ENCODE peak calls at places on chromosomes 11 and 22, in seven cellular contexts. One of them, this sample, is unnamed.

GRCh38 chr11:47164321-47164720 is 12.4 kb downstream of the ARFGAP2 start:
- DNase-seq in neuronal stem cell: no peak
- DNase-seq in heart right ventricle: no peak
- DNase-seq in spleen: no peak
- DNase-seq in thoracic aorta: no peak
- DNase-seq in H1: no peak
- DNase-seq in GM23338: no peak
- DNase-seq in this sample: no peak

GRCh38 chr11:104538313-104538712 is 359.9 kb downstream of the CASP12 start:
- DNase-seq in neuronal stem cell: no peak
- DNase-seq in heart right ventricle: no peak
- DNase-seq in spleen: no peak
- DNase-seq in thoracic aorta: no peak
- DNase-seq in H1: no peak
- DNase-seq in GM23338: no peak
- DNase-seq in this sample: no peak

GRCh38 chr11:118933486-118933885 is 7.8 kb upstream of the BCL9L start:
- DNase-seq in neuronal stem cell: no peak
- DNase-seq in heart right ventricle: peak; percentile 24
- DNase-seq in spleen: no peak
- DNase-seq in thoracic aorta: no peak
- DNase-seq in H1: no peak
- DNase-seq in GM23338: no peak
- DNase-seq in this sample: no peak

GRCh38 chr11:86816251-86816726 is 15.9 kb downstream of the PRSS23 start:
- DNase-seq in neuronal stem cell: no peak
- DNase-seq in heart right ventricle: no peak
- DNase-seq in spleen: no peak
- DNase-seq in thoracic aorta: no peak
- DNase-seq in H1: no peak
- DNase-seq in GM23338: no peak
- DNase-seq in this sample: no peak

GRCh38 chr11:120398184-120398583 is 62.0 kb downstream of the ARHGEF12 start:
- DNase-seq in neuronal stem cell: no peak
- DNase-seq in heart right ventricle: no peak
- DNase-seq in spleen: no peak
- DNase-seq in thoracic aorta: no peak
- DNase-seq in H1: no peak
- DNase-seq in GM23338: peak; percentile 46
- DNase-seq in this sample: no peak

GRCh38 chr11:64086263-64086938 is 50.7 kb downstream of the FLRT1 start:
- DNase-seq in neuronal stem cell: no peak
- DNase-seq in heart right ventricle: peak; percentile 40
- DNase-seq in spleen: no peak
- DNase-seq in thoracic aorta: no peak
- DNase-seq in H1: no peak
- DNase-seq in GM23338: no peak
- DNase-seq in this sample: no peak

GRCh38 chr11:102495161-102496042 is 35.1 kb downstream of the MMP7 start:
- DNase-seq in neuronal stem cell: peak; percentile 78
- DNase-seq in heart right ventricle: no peak
- DNase-seq in spleen: no peak
- DNase-seq in thoracic aorta: no peak
- DNase-seq in H1: peak; percentile 63
- DNase-seq in GM23338: peak; percentile 90
- DNase-seq in this sample: peak; percentile 81

GRCh38 chr11:29641201-29641600 is 375.6 kb downstream of the KCNA4 start:
- DNase-seq in neuronal stem cell: no peak
- DNase-seq in heart right ventricle: no peak
- DNase-seq in spleen: no peak
- DNase-seq in thoracic aorta: no peak
- DNase-seq in H1: no peak
- DNase-seq in GM23338: no peak
- DNase-seq in this sample: no peak

GRCh38 chr22:28027453-28028448 is 108.7 kb upstream of the PITPNB start:
- DNase-seq in neuronal stem cell: no peak
- DNase-seq in heart right ventricle: no peak
- DNase-seq in spleen: peak; percentile 62
- DNase-seq in thoracic aorta: no peak
- DNase-seq in H1: no peak
- DNase-seq in GM23338: no peak
- DNase-seq in this sample: no peak

GRCh38 chr11:11415786-11416390 is 62.8 kb upstream of the CSNK2A3 start:
- DNase-seq in neuronal stem cell: no peak
- DNase-seq in heart right ventricle: no peak
- DNase-seq in spleen: no peak
- DNase-seq in thoracic aorta: no peak
- DNase-seq in H1: no peak
- DNase-seq in GM23338: no peak
- DNase-seq in this sample: no peak

GRCh38 chr11:114354076-114354475 is 46.2 kb downstream of the C11orf71 start:
- DNase-seq in neuronal stem cell: no peak
- DNase-seq in heart right ventricle: no peak
- DNase-seq in spleen: no peak
- DNase-seq in thoracic aorta: no peak
- DNase-seq in H1: no peak
- DNase-seq in GM23338: no peak
- DNase-seq in this sample: no peak

GRCh38 chr22:24564376-24565058 is 8.7 kb downstream of the SNRPD3 start:
- DNase-seq in neuronal stem cell: no peak
- DNase-seq in heart right ventricle: no peak
- DNase-seq in spleen: peak; percentile 14
- DNase-seq in thoracic aorta: no peak
- DNase-seq in H1: no peak
- DNase-seq in GM23338: no peak
- DNase-seq in this sample: no peak

GRCh38 chr11:1208361-1209261 is 14.3 kb upstream of the MUC5B start:
- DNase-seq in neuronal stem cell: no peak
- DNase-seq in heart right ventricle: no peak
- DNase-seq in spleen: peak; percentile 61
- DNase-seq in thoracic aorta: no peak
- DNase-seq in H1: peak; percentile 4
- DNase-seq in GM23338: no peak
- DNase-seq in this sample: peak; percentile 28

GRCh38 chr11:69348414-69349235 is 54.7 kb downstream of the MYEOV start:
- DNase-seq in neuronal stem cell: no peak
- DNase-seq in heart right ventricle: no peak
- DNase-seq in spleen: no peak
- DNase-seq in thoracic aorta: no peak
- DNase-seq in H1: peak; percentile 35
- DNase-seq in GM23338: no peak
- DNase-seq in this sample: peak; percentile 31

GRCh38 chr11:119672597-119672996 is 56.4 kb downstream of the NECTIN1 start:
- DNase-seq in neuronal stem cell: no peak
- DNase-seq in heart right ventricle: no peak
- DNase-seq in spleen: no peak
- DNase-seq in thoracic aorta: no peak
- DNase-seq in H1: no peak
- DNase-seq in GM23338: no peak
- DNase-seq in this sample: no peak

GRCh38 chr22:48530666-48531065 is 1297.0 kb downstream of the BRD1 start:
- DNase-seq in neuronal stem cell: no peak
- DNase-seq in heart right ventricle: no peak
- DNase-seq in spleen: no peak
- DNase-seq in thoracic aorta: no peak
- DNase-seq in H1: no peak
- DNase-seq in GM23338: no peak
- DNase-seq in this sample: no peak

GRCh38 chr22:49788492-49788891 is 39.2 kb downstream of the BRD1 start:
- DNase-seq in neuronal stem cell: no peak
- DNase-seq in heart right ventricle: peak; percentile 76
- DNase-seq in spleen: peak; percentile 85
- DNase-seq in thoracic aorta: no peak
- DNase-seq in H1: no peak
- DNase-seq in GM23338: no peak
- DNase-seq in this sample: no peak

GRCh38 chr22:27463121-27463520 is 338.4 kb downstream of the MN1 start:
- DNase-seq in neuronal stem cell: no peak
- DNase-seq in heart right ventricle: no peak
- DNase-seq in spleen: no peak
- DNase-seq in thoracic aorta: no peak
- DNase-seq in H1: no peak
- DNase-seq in GM23338: no peak
- DNase-seq in this sample: no peak

GRCh38 chr22:40578171-40578570 is 58.3 kb downstream of the MRTFA start:
- DNase-seq in neuronal stem cell: no peak
- DNase-seq in heart right ventricle: no peak
- DNase-seq in spleen: no peak
- DNase-seq in thoracic aorta: no peak
- DNase-seq in H1: no peak
- DNase-seq in GM23338: no peak
- DNase-seq in this sample: no peak
- H3K4me1 ChIP-seq in neuronal stem cell: no peaks in the 10 kb centered on the region
- H3K4me1 ChIP-seq in heart right ventricle: no peaks in the 10 kb centered on the region
- H3K4me1 ChIP-seq in spleen: peaks cover 4% of the 10 kb centered on the region
- H3K4me1 ChIP-seq in thoracic aorta: peaks cover 6% of the 10 kb centered on the region
- H3K4me1 ChIP-seq in H1: no peaks in the 10 kb centered on the region
- H3K4me1 ChIP-seq in GM23338: peaks cover 6% of the 10 kb centered on the region
- H3K4me1 ChIP-seq in this sample: peaks cover 3% of the 10 kb centered on the region

GRCh38 chr22:30413001-30413400 is 12.6 kb upstream of the MTFP1 start:
- DNase-seq in neuronal stem cell: no peak
- DNase-seq in heart right ventricle: no peak
- DNase-seq in spleen: no peak
- DNase-seq in thoracic aorta: no peak
- DNase-seq in H1: no peak
- DNase-seq in GM23338: no peak
- DNase-seq in this sample: no peak

GRCh38 chr22:30413745-30414524 is 11.6 kb upstream of the MTFP1 start:
- DNase-seq in neuronal stem cell: no peak
- DNase-seq in heart right ventricle: no peak
- DNase-seq in spleen: no peak
- DNase-seq in thoracic aorta: no peak
- DNase-seq in H1: no peak
- DNase-seq in GM23338: no peak
- DNase-seq in this sample: no peak

GRCh38 chr22:30414525-30415047 is 11.0 kb upstream of the MTFP1 start:
- DNase-seq in neuronal stem cell: no peak
- DNase-seq in heart right ventricle: no peak
- DNase-seq in spleen: no peak
- DNase-seq in thoracic aorta: no peak
- DNase-seq in H1: no peak
- DNase-seq in GM23338: no peak
- DNase-seq in this sample: no peak

GRCh38 chr22:30416843-30417242 is 8.7 kb upstream of the MTFP1 start:
- DNase-seq in neuronal stem cell: no peak
- DNase-seq in heart right ventricle: no peak
- DNase-seq in spleen: no peak
- DNase-seq in thoracic aorta: no peak
- DNase-seq in H1: no peak
- DNase-seq in GM23338: no peak
- DNase-seq in this sample: no peak

GRCh38 chr22:30416403-30416802 is 9.2 kb upstream of the MTFP1 start:
- DNase-seq in neuronal stem cell: no peak
- DNase-seq in heart right ventricle: no peak
- DNase-seq in spleen: no peak
- DNase-seq in thoracic aorta: no peak
- DNase-seq in H1: no peak
- DNase-seq in GM23338: no peak
- DNase-seq in this sample: no peak
- H3K36me3 ChIP-seq in neuronal stem cell: peaks cover 50% of the 10 kb centered on the region
- H3K36me3 ChIP-seq in heart right ventricle: no peaks in the 10 kb centered on the region
- H3K36me3 ChIP-seq in spleen: no peaks in the 10 kb centered on the region
- H3K36me3 ChIP-seq in thoracic aorta: peaks cover 33% of the 10 kb centered on the region
- H3K36me3 ChIP-seq in H1: peaks cover 28% of the 10 kb centered on the region
- H3K36me3 ChIP-seq in GM23338: peaks cover 4% of the 10 kb centered on the region
- H3K36me3 ChIP-seq in this sample: peaks cover 1% of the 10 kb centered on the region

DNA sequence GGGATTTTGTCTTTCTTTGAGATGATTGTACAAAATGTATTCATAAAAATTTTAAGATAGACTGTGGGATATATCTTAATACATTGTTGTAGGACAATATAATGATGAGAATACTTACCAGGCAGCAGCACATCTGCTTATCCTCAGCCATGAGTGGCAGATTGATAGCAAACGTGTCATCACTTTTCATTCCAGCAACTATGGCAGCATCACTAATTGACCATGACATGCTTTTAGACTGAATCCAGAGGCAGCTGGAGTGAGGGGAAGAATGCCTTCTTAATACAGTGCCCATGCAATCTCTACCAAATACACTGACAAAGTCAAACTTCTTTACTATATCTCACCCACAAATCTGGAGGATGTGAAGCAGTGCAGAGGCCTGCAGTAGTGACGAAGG is 755.2 kb upstream of the RAG2 start:
- DNase-seq in neuronal stem cell: no peak
- DNase-seq in heart right ventricle: no peak
- DNase-seq in spleen: no peak
- DNase-seq in thoracic aorta: no peak
- DNase-seq in H1: no peak
- DNase-seq in GM23338: no peak
- DNase-seq in this sample: no peak
- H3K4me1 ChIP-seq in neuronal stem cell: no peaks in the 10 kb centered on the region
- H3K4me1 ChIP-seq in heart right ventricle: no peaks in the 10 kb centered on the region
- H3K4me1 ChIP-seq in spleen: no peaks in the 10 kb centered on the region
- H3K4me1 ChIP-seq in thoracic aorta: no peaks in the 10 kb centered on the region
- H3K4me1 ChIP-seq in H1: no peaks in the 10 kb centered on the region
- H3K4me1 ChIP-seq in GM23338: no peaks in the 10 kb centered on the region
- H3K4me1 ChIP-seq in this sample: no peaks in the 10 kb centered on the region

GRCh38 chr22:46802608-46803027 is 40.2 kb downstream of the TBC1D22A start:
- DNase-seq in neuronal stem cell: no peak
- DNase-seq in heart right ventricle: no peak
- DNase-seq in spleen: peak; percentile 69
- DNase-seq in thoracic aorta: no peak
- DNase-seq in H1: no peak
- DNase-seq in GM23338: no peak
- DNase-seq in this sample: no peak

GRCh38 chr22:46800102-46800857 is 37.8 kb downstream of the TBC1D22A start:
- DNase-seq in neuronal stem cell: no peak
- DNase-seq in heart right ventricle: no peak
- DNase-seq in spleen: peak; percentile 46
- DNase-seq in thoracic aorta: no peak
- DNase-seq in H1: no peak
- DNase-seq in GM23338: no peak
- DNase-seq in this sample: no peak

GRCh38 chr22:46801826-46802607 is 39.6 kb downstream of the TBC1D22A start:
- DNase-seq in neuronal stem cell: no peak
- DNase-seq in heart right ventricle: no peak
- DNase-seq in spleen: peak; percentile 50
- DNase-seq in thoracic aorta: no peak
- DNase-seq in H1: no peak
- DNase-seq in GM23338: no peak
- DNase-seq in this sample: no peak

GRCh38 chr22:46799626-46800025 is 37.2 kb downstream of the TBC1D22A start:
- DNase-seq in neuronal stem cell: no peak
- DNase-seq in heart right ventricle: no peak
- DNase-seq in spleen: no peak
- DNase-seq in thoracic aorta: no peak
- DNase-seq in H1: no peak
- DNase-seq in GM23338: no peak
- DNase-seq in this sample: peak; percentile 5

DNA sequence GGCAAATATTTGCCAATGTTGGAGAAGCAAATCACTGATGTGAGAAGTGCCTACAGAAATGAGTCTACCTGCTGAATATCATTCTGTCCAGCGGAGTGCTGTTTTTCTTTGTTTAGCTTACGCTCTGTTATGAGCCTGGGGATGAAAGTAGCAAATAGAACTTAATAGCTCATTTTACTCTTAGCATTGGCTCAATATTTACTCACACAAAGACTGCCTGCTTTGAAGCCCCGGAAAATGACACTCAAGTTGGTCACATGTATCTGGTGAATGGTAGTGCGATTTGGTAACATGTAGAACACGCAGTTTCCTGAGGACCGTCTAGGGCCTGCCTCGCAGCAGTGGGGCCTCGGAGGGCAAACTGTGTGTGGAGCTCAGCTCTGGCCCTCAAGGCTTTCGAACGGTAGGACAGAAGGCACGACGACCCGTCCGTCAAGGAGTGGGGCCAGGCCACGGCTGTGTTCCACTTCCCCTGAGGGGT is 38.9 kb downstream of the TBC1D22A start:
- DNase-seq in neuronal stem cell: no peak
- DNase-seq in heart right ventricle: no peak
- DNase-seq in spleen: peak; percentile 67
- DNase-seq in thoracic aorta: no peak
- DNase-seq in H1: no peak
- DNase-seq in GM23338: no peak
- DNase-seq in this sample: peak; percentile 42
- H3K36me3 ChIP-seq in neuronal stem cell: peaks cover 39% of the 10 kb centered on the region
- H3K36me3 ChIP-seq in heart right ventricle: no peaks in the 10 kb centered on the region
- H3K36me3 ChIP-seq in spleen: peaks cover 52% of the 10 kb centered on the region
- H3K36me3 ChIP-seq in thoracic aorta: peaks cover 20% of the 10 kb centered on the region
- H3K36me3 ChIP-seq in H1: no peaks in the 10 kb centered on the region
- H3K36me3 ChIP-seq in GM23338: no peaks in the 10 kb centered on the region
- H3K36me3 ChIP-seq in this sample: peaks cover 2% of the 10 kb centered on the region